ENCODE peak calls at places on chromosomes 2 and 18, in eight cellular contexts. One of them, this sample, is unnamed.

GRCh38 chr2:95699201-95699600 is 107.4 kb downstream of the TRIM43 start:
- DNase-seq in T-helper 9 cell: no peak
- DNase-seq in stimulated activated CD4-positive, alpha-beta T cell treated with anti-CD3 and anti-CD28 coated beads, Interleukin-12 subunit alpha, Interleukin-12 subunit beta, amount 100 ng/mL, for 48 hours: no peak
- DNase-seq in nephron progenitor cell: peak
- DNase-seq in pancreas: no peak
- DNase-seq in fibroblast of mammary gland: no peak
- DNase-seq in SJSA1: no peak
- DNase-seq in heart left ventricle: no peak
- DNase-seq in this sample: no peak

GRCh38 chr2:20184067-20184938 is 40.6 kb downstream of the SDC1 start:
- DNase-seq in pancreas: no peak
- DNase-seq in T-helper 9 cell: no peak
- DNase-seq in fibroblast of mammary gland: peak
- DNase-seq in SJSA1: peak
- DNase-seq in stimulated activated CD4-positive, alpha-beta T cell treated with anti-CD3 and anti-CD28 coated beads, Interleukin-12 subunit alpha, Interleukin-12 subunit beta, amount 100 ng/mL, for 48 hours: no peak
- DNase-seq in heart left ventricle: no peak
- DNase-seq in nephron progenitor cell: no peak
- DNase-seq in this sample: peak

GRCh38 chr2:233081232-233081730 is 21.1 kb downstream of the INPP5D start:
- DNase-seq in T-helper 9 cell: peak
- DNase-seq in SJSA1: no peak
- DNase-seq in pancreas: no peak
- DNase-seq in stimulated activated CD4-positive, alpha-beta T cell treated with anti-CD3 and anti-CD28 coated beads, Interleukin-12 subunit alpha, Interleukin-12 subunit beta, amount 100 ng/mL, for 48 hours: no peak
- DNase-seq in heart left ventricle: no peak
- DNase-seq in nephron progenitor cell: no peak
- DNase-seq in fibroblast of mammary gland: no peak
- DNase-seq in this sample: no peak

GRCh38 chr18:2894841-2895370 is 48.1 kb downstream of the EMILIN2 start:
- DNase-seq in nephron progenitor cell: no peak
- DNase-seq in T-helper 9 cell: no peak
- DNase-seq in heart left ventricle: no peak
- DNase-seq in pancreas: no peak
- DNase-seq in stimulated activated CD4-positive, alpha-beta T cell treated with anti-CD3 and anti-CD28 coated beads, Interleukin-12 subunit alpha, Interleukin-12 subunit beta, amount 100 ng/mL, for 48 hours: no peak
- DNase-seq in fibroblast of mammary gland: no peak
- DNase-seq in SJSA1: no peak
- DNase-seq in this sample: no peak

GRCh38 chr2:241677392-241677791 is 9.2 kb downstream of the DTYMK start:
- DNase-seq in fibroblast of mammary gland: no peak
- DNase-seq in pancreas: no peak
- DNase-seq in heart left ventricle: no peak
- DNase-seq in stimulated activated CD4-positive, alpha-beta T cell treated with anti-CD3 and anti-CD28 coated beads, Interleukin-12 subunit alpha, Interleukin-12 subunit beta, amount 100 ng/mL, for 48 hours: no peak
- DNase-seq in T-helper 9 cell: no peak
- DNase-seq in nephron progenitor cell: no peak
- DNase-seq in SJSA1: no peak
- DNase-seq in this sample: no peak

GRCh38 chr2:150889141-150889540 is 372.5 kb downstream of the RBM43 start:
- DNase-seq in pancreas: no peak
- DNase-seq in T-helper 9 cell: no peak
- DNase-seq in SJSA1: no peak
- DNase-seq in heart left ventricle: no peak
- DNase-seq in nephron progenitor cell: no peak
- DNase-seq in fibroblast of mammary gland: no peak
- DNase-seq in stimulated activated CD4-positive, alpha-beta T cell treated with anti-CD3 and anti-CD28 coated beads, Interleukin-12 subunit alpha, Interleukin-12 subunit beta, amount 100 ng/mL, for 48 hours: no peak
- DNase-seq in this sample: peak

GRCh38 chr2:43219383-43220228 is 6.8 kb downstream of the ZFP36L2 start:
- DNase-seq in pancreas: peak
- DNase-seq in heart left ventricle: peak
- DNase-seq in fibroblast of mammary gland: peak
- DNase-seq in T-helper 9 cell: peak
- DNase-seq in stimulated activated CD4-positive, alpha-beta T cell treated with anti-CD3 and anti-CD28 coated beads, Interleukin-12 subunit alpha, Interleukin-12 subunit beta, amount 100 ng/mL, for 48 hours: peak
- DNase-seq in SJSA1: peak
- DNase-seq in nephron progenitor cell: peak
- DNase-seq in this sample: peak

GRCh38 chr2:101763496-101764333 is 66.2 kb downstream of the MAP4K4 start:
- DNase-seq in nephron progenitor cell: no peak
- DNase-seq in fibroblast of mammary gland: no peak
- DNase-seq in heart left ventricle: no peak
- DNase-seq in stimulated activated CD4-positive, alpha-beta T cell treated with anti-CD3 and anti-CD28 coated beads, Interleukin-12 subunit alpha, Interleukin-12 subunit beta, amount 100 ng/mL, for 48 hours: no peak
- DNase-seq in pancreas: no peak
- DNase-seq in T-helper 9 cell: no peak
- DNase-seq in SJSA1: no peak
- DNase-seq in this sample: no peak

GRCh38 chr18:30094556-30094955 is 948.0 kb downstream of the DSC3 start:
- DNase-seq in SJSA1: no peak
- DNase-seq in T-helper 9 cell: no peak
- DNase-seq in stimulated activated CD4-positive, alpha-beta T cell treated with anti-CD3 and anti-CD28 coated beads, Interleukin-12 subunit alpha, Interleukin-12 subunit beta, amount 100 ng/mL, for 48 hours: no peak
- DNase-seq in fibroblast of mammary gland: peak
- DNase-seq in heart left ventricle: no peak
- DNase-seq in pancreas: no peak
- DNase-seq in nephron progenitor cell: no peak
- DNase-seq in this sample: peak

This sample was measured in astrocyte.